ENCODE peak calls at places on chromosome 19, in six cellular contexts. J, Z, W, Y, T and B are unnamed samples.

GRCh38 chr19:7737215-7737614 is 5.3 kb upstream of the CLEC4G start:
- DNase-seq in J (no peak), Z (no peak), W (no peak), Y (no peak), T (no peak), B (no peak)

GRCh38 chr19:47004012-47004465 is 15.6 kb upstream of the NPAS1 start:
- DNase-seq in J (no peak), Z (no peak), W (no peak), Y (no peak), T (no peak), B (no peak)

GRCh38 chr19:54294539-54294938 is 13.6 kb upstream of the LILRB2 start:
- DNase-seq in J (no peak), Z (no peak), W (no peak), Y (no peak), T (no peak), B (no peak)

GRCh38 chr19:11063434-11063833 is 25.8 kb upstream of the LDLR start:
- DNase-seq in J (no peak), Z (no peak), W (no peak), Y (no peak), T (no peak), B (no peak)

GRCh38 chr19:36060430-36060829 is 5.7 kb downstream of the WDR62 start:
- DNase-seq in J (peak; percentile 61), Z (no peak), W (no peak), Y (no peak), T (peak; percentile 53), B (peak; percentile 7)

GRCh38 chr19:34468400-34468799 is 13.2 kb upstream of the WTIP start:
- DNase-seq in J (peak; percentile 46), Z (no peak), W (no peak), Y (no peak), T (no peak), B (no peak)

GRCh38 chr19:35226748-35227147 is 1.8 kb downstream of the FAM187B start:
- DNase-seq in J (no peak), Z (no peak), W (no peak), Y (no peak), T (no peak), B (no peak)

GRCh38 chr19:56746367-56746766 is 74.8 kb upstream of the ZNF835 start:
- DNase-seq in J (no peak), Z (no peak), W (no peak), Y (no peak), T (no peak), B (no peak)

GRCh38 chr19:17579523-17580244 is 24.2 kb downstream of the COLGALT1 start:
- DNase-seq in J (peak; percentile 72), Z (no peak), W (peak; percentile 25), Y (no peak), T (no peak), B (peak; percentile 8)

GRCh38 chr19:32101206-32101605 is 244.2 kb upstream of the ZNF507 start:
- DNase-seq in J (no peak), Z (no peak), W (no peak), Y (no peak), T (no peak), B (no peak)

GRCh38 chr19:3979289-3979673 is 6.0 kb downstream of the EEF2 start:
- DNase-seq in J (no peak), Z (no peak), W (no peak), Y (no peak), T (no peak), B (no peak)

GRCh38 chr19:6047741-6048231 is 62.5 kb downstream of the RFX2 start:
- DNase-seq in J (peak; percentile 46), Z (no peak), W (peak; percentile 17), Y (no peak), T (no peak), B (no peak)

GRCh38 chr19:13022859-13023636 is 27.8 kb downstream of the NFIX start:
- DNase-seq in J (peak; percentile 97), Z (no peak), W (no peak), Y (no peak), T (peak; percentile 68), B (no peak)

GRCh38 chr19:34430738-34431625 is 2.8 kb downstream of the UBA2 start:
- DNase-seq in J (peak; percentile 72), Z (no peak), W (peak; percentile 28), Y (peak; percentile 54), T (no peak), B (peak; percentile 70)

GRCh38 chr19:40506099-40506498 is 39.3 kb downstream of the SPTBN4 start:
- DNase-seq in J (no peak), Z (no peak), W (no peak), Y (no peak), T (no peak), B (no peak)

GRCh38 chr19:19103167-19103566 is 35.1 kb downstream of the TMEM161A start:
- DNase-seq in J (no peak), Z (no peak), W (no peak), Y (no peak), T (no peak), B (no peak)

GRCh38 chr19:4583961-4584669 is 24.6 kb upstream of the SEMA6B start:
- DNase-seq in J (no peak), Z (no peak), W (no peak), Y (no peak), T (no peak), B (no peak)

GRCh38 chr19:5484398-5485285 is 29.4 kb downstream of the ZNRF4 start:
- DNase-seq in J (no peak), Z (no peak), W (no peak), Y (no peak), T (peak; percentile 29), B (no peak)

GRCh38 chr19:10004617-10005016 is 5.7 kb downstream of the COL5A3 start:
- DNase-seq in J (no peak), Z (no peak), W (no peak), Y (no peak), T (no peak), B (no peak)

GRCh38 chr19:4357921-4358326 is 14.6 kb downstream of the MPND start:
- DNase-seq in J (no peak), Z (no peak), W (no peak), Y (no peak), T (no peak), B (no peak)

GRCh38 chr19:6018786-6019185 is 40.8 kb upstream of the RANBP3 start:
- DNase-seq in J (no peak), Z (no peak), W (no peak), Y (peak; percentile 36), T (no peak), B (no peak)

GRCh38 chr19:4713384-4713951 is 10.2 kb downstream of the DPP9 start:
- DNase-seq in J (peak; percentile 99), Z (no peak), W (peak; percentile 91), Y (no peak), T (peak; percentile 96), B (no peak)

GRCh38 chr19:34171539-34171876 is 796 bp upstream of the LSM14A start:
- DNase-seq in J (peak; percentile 89), Z (no peak), W (no peak), Y (no peak), T (no peak), B (no peak)

GRCh38 chr19:19563348-19563848 is 25.3 kb downstream of the CILP2 start:
- DNase-seq in J (no peak), Z (no peak), W (no peak), Y (no peak), T (no peak), B (no peak)

GRCh38 chr19:51887522-51888498 is at the start of gene ZNF577:
- DNase-seq in J (peak; percentile 93), Z (peak; percentile 63), W (no peak), Y (peak; percentile 84), T (peak; percentile 86), B (peak; percentile 75)

GRCh38 chr19:44548736-44549135 is 19.3 kb upstream of the CEACAM20 start:
- DNase-seq in J (peak; percentile 43), Z (no peak), W (no peak), Y (no peak), T (no peak), B (no peak)

GRCh38 chr19:13026478-13026999 is 31.3 kb downstream of the NFIX start:
- DNase-seq in J (peak; percentile 63), Z (no peak), W (no peak), Y (no peak), T (peak; percentile 68), B (no peak)

GRCh38 chr19:21468791-21469190 is 36.6 kb upstream of the ZNF429 start:
- DNase-seq in J (no peak), Z (no peak), W (no peak), Y (no peak), T (no peak), B (no peak)

GRCh38 chr19:33683881-33684549 is 62.3 kb downstream of the CHST8 start:
- DNase-seq in J (peak; percentile 7), Z (no peak), W (no peak), Y (peak; percentile 31), T (no peak), B (no peak)

GRCh38 chr19:28586501-28586900 is 626.5 kb downstream of the UQCRFS1 start:
- DNase-seq in J (no peak), Z (no peak), W (no peak), Y (no peak), T (no peak), B (no peak)

DNA sequence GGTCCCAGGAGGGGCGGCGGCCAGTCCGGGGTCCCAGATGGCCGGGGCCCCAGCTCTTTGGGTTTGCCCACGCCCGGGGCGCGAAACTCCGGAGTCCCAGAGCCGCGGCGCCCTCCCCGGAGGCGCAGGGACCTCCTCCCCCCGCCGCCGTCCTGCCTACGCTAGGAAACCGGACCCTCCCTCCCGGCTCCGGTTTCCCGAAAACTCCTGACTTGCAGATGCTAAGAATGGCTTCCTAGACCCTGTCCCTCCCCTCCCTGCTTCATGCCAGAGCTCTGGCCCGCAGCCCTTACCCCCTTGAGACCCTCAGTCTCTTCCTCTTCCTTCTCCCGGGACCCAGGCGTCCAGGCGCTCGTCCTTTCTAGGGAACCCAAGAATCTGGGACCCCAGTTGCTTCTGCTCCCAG is 468 bp upstream of the MYBPC2 start:
- DNase-seq in J (no peak), Z (no peak), W (no peak), Y (no peak), T (no peak), B (no peak)
- H3K4me3 ChIP-seq in J (peak overlapping the region; percentile 46), Z (peak overlapping the region; percentile 72), W (peak overlapping the region; percentile 40), Y (no peak overlapping the region), T (peak overlapping the region; percentile 52), B (no peak overlapping the region)

GRCh38 chr19:29671393-29672076 is 6.3 kb downstream of the PLEKHF1 start:
- DNase-seq in J (peak; percentile 66), Z (peak; percentile 39), W (no peak), Y (peak; percentile 96), T (peak; percentile 60), B (peak; percentile 81)
- H3K4me3 ChIP-seq in J (no peak overlapping the region), Z (peak overlapping the region; percentile 30), W (no peak overlapping the region), Y (peak overlapping the region; percentile 54), T (no peak overlapping the region), B (peak overlapping the region; percentile 46)

DNA sequence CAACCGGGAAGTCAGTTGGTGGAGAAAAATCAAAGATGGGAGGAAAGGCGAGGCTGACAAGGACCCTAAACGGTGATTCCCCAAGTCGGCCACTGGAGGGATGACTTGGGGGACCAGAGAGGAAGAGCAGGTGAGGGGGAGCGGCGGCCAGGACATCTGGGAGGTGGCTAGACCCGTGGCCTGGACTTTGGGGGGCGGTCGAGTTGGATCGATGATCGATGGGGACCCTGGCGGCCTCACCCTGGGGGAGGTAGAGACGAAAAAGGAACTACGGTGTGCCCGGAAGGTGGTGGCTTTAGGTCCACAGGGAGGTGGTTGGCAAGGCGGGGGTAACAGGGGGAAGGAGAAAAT is 7.6 kb upstream of the CIRBP start:
- DNase-seq in J (no peak), Z (no peak), W (no peak), Y (peak; percentile 69), T (no peak), B (no peak)
- H3K4me3 ChIP-seq in J (peak overlapping the region; percentile 49), Z (peak overlapping the region; percentile 82), W (peak overlapping the region; percentile 60), Y (peak overlapping the region; percentile 95), T (peak overlapping the region; percentile 58), B (peak overlapping the region; percentile 78)

DNA sequence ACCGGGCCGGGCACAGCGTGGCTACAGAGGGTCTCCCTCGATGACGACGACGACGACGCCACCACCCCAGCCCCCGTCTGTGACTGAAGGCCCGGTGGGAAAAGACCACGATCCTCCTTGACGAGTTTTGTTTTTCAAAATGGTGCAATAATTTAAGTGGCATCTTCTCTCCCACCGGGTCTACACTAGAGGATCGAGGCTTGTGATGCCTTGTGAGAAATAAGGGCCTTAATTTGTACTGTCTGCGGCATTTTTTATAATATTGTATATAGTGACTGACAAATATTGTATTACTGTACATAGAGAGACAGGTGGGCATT is 2.5 kb downstream of the KLF2 start:
- DNase-seq in J (no peak), Z (no peak), W (no peak), Y (no peak), T (no peak), B (no peak)
- H3K4me3 ChIP-seq in J (no peak overlapping the region), Z (peak overlapping the region; percentile 98), W (peak overlapping the region; percentile 56), Y (peak overlapping the region; percentile 100), T (peak overlapping the region; percentile 80), B (peak overlapping the region; percentile 100)